ENCODE peak calls at places on chromosomes 4 and X, in eight cellular contexts. T, P, O, V, R, N, H and E are unnamed samples.

GRCh38 chrX:69387559-69388487 is 116.3 kb upstream of the NALF2 start:
- DNase-seq in T (no peak), P (peak), O (peak), V (peak), R (peak), N (peak), H (peak), E (peak)

GRCh38 chrX:1248381-1249061 is 20.1 kb upstream of the CSF2RA start:
- DNase-seq in T (no peak), P (no peak), O (no peak), V (peak), R (no peak), N (peak), H (no peak), E (no peak)

GRCh38 chrX:482192-482701 is 95.5 kb upstream of the PPP2R3B start:
- DNase-seq in T (no peak), P (no peak), O (no peak), V (no peak), R (no peak), N (no peak), H (no peak), E (no peak)

GRCh38 chrX:138127314-138127713 is 561.4 kb downstream of the ZIC3 start:
- DNase-seq in T (no peak), P (no peak), O (no peak), V (no peak), R (no peak), N (no peak), H (no peak), E (no peak)

GRCh38 chr4:24330198-24330972 is 254.0 kb downstream of the DHX15 start:
- DNase-seq in T (no peak), P (no peak), O (peak), V (no peak), R (no peak), N (no peak), H (no peak), E (no peak)

GRCh38 chrX:70087857-70088256 is 25.6 kb downstream of the OTUD6A start:
- DNase-seq in T (no peak), P (no peak), O (peak), V (no peak), R (peak), N (no peak), H (peak), E (no peak)

GRCh38 chr4:103904126-103904525 is 184.3 kb upstream of the TACR3 start:
- DNase-seq in T (no peak), P (no peak), O (peak), V (no peak), R (no peak), N (no peak), H (no peak), E (no peak)

GRCh38 chr4:152460488-152460887 is 75.4 kb downstream of the FBXW7 start:
- DNase-seq in T (peak), P (no peak), O (peak), V (no peak), R (peak), N (no peak), H (no peak), E (no peak)

GRCh38 chr4:34417160-34417559 is 1827.2 kb downstream of the ARAP2 start:
- DNase-seq in T (no peak), P (no peak), O (no peak), V (no peak), R (no peak), N (no peak), H (no peak), E (no peak)

GRCh38 chrX:109199726-109200125 is 282.2 kb downstream of the GUCY2F start:
- DNase-seq in T (peak), P (no peak), O (peak), V (no peak), R (no peak), N (no peak), H (no peak), E (no peak)

GRCh38 chrX:120115438-120115963 is at the start of gene RHOXF1:
- DNase-seq in T (no peak), P (no peak), O (no peak), V (no peak), R (no peak), N (no peak), H (no peak), E (no peak)

GRCh38 chrX:153599192-153600031 is 473 bp upstream of the CCNQ start:
- DNase-seq in T (peak), P (peak), O (peak), V (peak), R (peak), N (peak), H (peak), E (peak)

GRCh38 chr4:159019356-159019755 is 83.5 kb upstream of the RAPGEF2 start:
- DNase-seq in T (no peak), P (no peak), O (no peak), V (no peak), R (no peak), N (no peak), H (no peak), E (no peak)

GRCh38 chr4:72326692-72327632 is 242.1 kb downstream of the ADAMTS3 start:
- DNase-seq in T (peak), P (no peak), O (peak), V (no peak), R (no peak), N (no peak), H (no peak), E (no peak)

GRCh38 chr4:145734576-145735329 is 54.8 kb downstream of the C4orf51 start:
- DNase-seq in T (peak), P (no peak), O (peak), V (no peak), R (peak), N (no peak), H (peak), E (no peak)

GRCh38 chrX:101091817-101092216 is 6.2 kb upstream of the CENPI start:
- DNase-seq in T (no peak), P (no peak), O (no peak), V (no peak), R (no peak), N (no peak), H (no peak), E (no peak)

GRCh38 chr4:16377887-16378286 is 151.6 kb upstream of the TAPT1 start:
- DNase-seq in T (no peak), P (no peak), O (no peak), V (no peak), R (no peak), N (peak), H (no peak), E (no peak)

GRCh38 chr4:110309686-110310085 is 111.3 kb upstream of the ELOVL6 start:
- DNase-seq in T (no peak), P (no peak), O (peak), V (no peak), R (no peak), N (no peak), H (no peak), E (no peak)

GRCh38 chrX:45806410-45807121 is 605.9 kb upstream of the DIPK2B start:
- DNase-seq in T (peak), P (no peak), O (peak), V (no peak), R (no peak), N (no peak), H (no peak), E (no peak)

GRCh38 chrX:43728002-43728401 is 71.9 kb downstream of the MAOA start:
- DNase-seq in T (no peak), P (no peak), O (no peak), V (no peak), R (no peak), N (no peak), H (no peak), E (no peak)

GRCh38 chr4:144645621-144646522 is at the start of gene HHIP:
- DNase-seq in T (no peak), P (peak), O (peak), V (peak), R (peak), N (peak), H (peak), E (peak)

GRCh38 chrX:154398668-154399526 is 720 bp downstream of the RPL10 start:
- DNase-seq in T (no peak), P (peak), O (peak), V (peak), R (peak), N (peak), H (peak), E (peak)

GRCh38 chr4:2962099-2962455 is 1.1 kb downstream of the NOP14 start:
- DNase-seq in T (no peak), P (no peak), O (no peak), V (no peak), R (no peak), N (no peak), H (no peak), E (no peak)

GRCh38 chr4:15303052-15303641 is 124.7 kb upstream of the C1QTNF7 start:
- DNase-seq in T (peak), P (no peak), O (peak), V (no peak), R (no peak), N (no peak), H (no peak), E (no peak)

GRCh38 chr4:32519060-32519459 is 1798.9 kb downstream of the PCDH7 start:
- DNase-seq in T (no peak), P (no peak), O (peak), V (no peak), R (no peak), N (no peak), H (no peak), E (no peak)

GRCh38 chrX:49001521-49002090 is 458 bp downstream of the GRIPAP1 start:
- DNase-seq in T (no peak), P (no peak), O (peak), V (peak), R (peak), N (peak), H (peak), E (no peak)

GRCh38 chrX:41064028-41064427 is 21.2 kb upstream of the USP9X start:
- DNase-seq in T (no peak), P (no peak), O (peak), V (no peak), R (no peak), N (no peak), H (no peak), E (no peak)

GRCh38 chr4:174320501-174321199 is 36.9 kb downstream of the CEP44 start:
- DNase-seq in T (no peak), P (no peak), O (no peak), V (no peak), R (no peak), N (no peak), H (no peak), E (no peak)

GRCh38 chr4:115366390-115366789 is 253.0 kb upstream of the NDST4 start:
- DNase-seq in T (no peak), P (no peak), O (no peak), V (no peak), R (no peak), N (no peak), H (no peak), E (no peak)
- TF ChIP-seq CTCF in T (no peak), P (no peak), O (no peak), V (no peak), R (no peak), N (no peak), H (no peak), E (no peak)

DNA sequence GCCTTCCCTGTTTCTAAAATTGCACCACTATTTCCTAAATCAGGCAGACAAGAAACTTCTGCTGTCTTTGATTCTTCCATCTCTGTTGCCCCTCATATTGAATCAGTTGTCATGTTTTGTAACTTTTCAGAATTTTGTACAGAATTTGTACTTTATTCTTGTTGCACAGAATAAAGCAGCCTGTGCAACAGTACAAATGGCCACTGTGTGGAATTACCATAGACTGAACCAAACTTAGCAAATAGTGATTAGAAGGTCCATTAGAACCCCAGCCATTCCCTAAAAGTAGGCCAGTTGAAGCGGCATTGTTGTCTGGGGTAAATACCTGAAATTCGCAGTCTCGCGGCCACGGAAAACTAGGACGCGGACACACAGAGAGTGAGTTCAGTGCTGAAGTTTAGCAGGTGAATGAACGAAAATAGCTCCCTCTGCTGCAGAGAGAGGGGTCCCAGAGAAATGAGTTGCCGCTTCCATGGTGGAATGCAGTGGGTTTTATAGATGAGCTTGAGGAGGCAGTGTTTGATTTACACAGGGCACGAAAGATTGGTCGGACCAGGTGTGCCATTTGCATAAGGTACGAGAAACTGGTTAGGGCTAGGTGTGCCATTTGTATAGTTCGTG is 71.8 kb downstream of the C4orf33 start:
- DNase-seq in T (no peak), P (no peak), O (peak), V (no peak), R (no peak), N (peak), H (no peak), E (no peak)
- TF ChIP-seq CTCF in T (no peak), P (no peak), O (no peak), V (no peak), R (no peak), N (no peak), H (no peak), E (peak)

GRCh38 chrX:112840382-112841113 is at the start of gene AMOT:
- DNase-seq in T (no peak), P (peak), O (peak), V (peak), R (peak), N (peak), H (peak), E (peak)

GRCh38 chrX:112841820-112842157 is 1.2 kb upstream of the AMOT start:
- DNase-seq in T (no peak), P (no peak), O (no peak), V (no peak), R (no peak), N (no peak), H (no peak), E (no peak)

GRCh38 chrX:112844250-112844649 is 3.6 kb upstream of the AMOT start:
- DNase-seq in T (no peak), P (no peak), O (no peak), V (no peak), R (no peak), N (no peak), H (no peak), E (no peak)

GRCh38 chrX:112839856-112840255 is 775 bp downstream of the AMOT start:
- DNase-seq in T (no peak), P (no peak), O (no peak), V (no peak), R (no peak), N (no peak), H (no peak), E (no peak)

DNA sequence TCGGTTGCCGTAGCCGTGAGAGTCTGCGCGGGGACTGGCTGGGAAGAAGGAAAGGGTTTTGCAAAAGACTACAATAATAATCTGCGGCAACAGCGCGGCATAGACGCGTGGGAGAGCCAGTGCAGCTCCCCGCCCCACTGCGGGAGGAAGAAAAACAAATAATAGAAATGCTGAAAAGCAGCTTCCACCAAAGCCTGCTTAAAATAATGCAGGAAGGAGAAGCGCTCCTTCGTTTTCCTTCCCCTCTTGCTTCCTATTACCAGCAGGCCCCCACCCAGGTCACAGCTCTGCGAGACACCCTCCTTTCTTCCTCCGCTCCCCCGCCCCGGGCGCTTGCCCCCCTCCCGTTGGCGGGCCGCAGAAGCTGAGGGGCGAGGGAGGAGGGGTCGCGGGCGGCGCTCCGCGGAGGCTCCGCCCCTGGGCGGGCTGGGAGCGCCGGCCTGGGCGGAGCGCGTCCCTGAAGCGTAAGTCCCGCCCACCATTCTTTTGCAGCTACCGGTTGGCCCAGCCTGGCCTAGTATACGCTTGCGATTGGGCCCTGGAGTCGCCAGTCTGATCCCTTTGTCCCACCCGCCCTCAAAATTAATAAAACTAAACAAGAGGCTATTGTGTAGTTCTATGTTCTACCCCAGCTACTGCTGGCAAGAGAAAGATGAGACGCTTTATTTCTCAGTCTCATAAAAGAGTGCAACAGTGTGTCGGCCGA is 636 bp upstream of the AMOT start:
- DNase-seq in T (no peak), P (peak), O (peak), V (peak), R (peak), N (peak), H (peak), E (peak)
- TF ChIP-seq CTCF in T (no peak), P (no peak), O (no peak), V (no peak), R (no peak), N (no peak), H (no peak), E (peak)

DNA sequence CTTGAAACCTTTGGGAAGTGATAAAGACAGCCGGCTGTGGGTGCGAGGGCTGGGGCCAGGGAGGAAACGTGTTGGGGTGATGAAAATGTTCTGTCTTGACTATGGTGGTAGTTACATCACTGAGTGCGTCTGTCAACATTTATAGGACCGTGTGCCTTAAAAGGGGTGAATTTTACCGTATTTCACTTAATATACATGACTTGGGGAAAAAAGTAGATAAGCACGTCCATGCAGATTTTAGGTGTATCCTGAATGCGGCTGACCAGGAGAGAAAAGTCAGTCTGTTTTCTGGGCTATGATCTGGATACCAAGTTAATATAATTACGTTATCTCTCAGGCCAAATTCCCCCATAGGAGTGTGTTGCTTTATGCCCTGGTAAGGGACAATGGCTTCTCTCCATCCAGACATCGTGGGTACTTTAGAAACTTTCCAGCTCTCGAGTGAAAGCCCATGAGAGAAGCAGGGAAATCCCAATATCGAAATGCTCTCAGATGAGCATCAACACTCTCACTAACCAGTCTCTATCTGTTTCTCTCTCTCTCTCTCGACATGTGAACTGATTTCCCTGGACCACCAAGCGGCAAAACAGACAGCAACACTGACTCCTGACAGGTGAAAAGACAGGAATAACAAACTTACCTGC is 71.5 kb downstream of the IRF2 start:
- DNase-seq in T (no peak), P (no peak), O (no peak), V (no peak), R (no peak), N (no peak), H (no peak), E (no peak)
- TF ChIP-seq CTCF in T (no peak), P (no peak), O (no peak), V (no peak), R (no peak), N (no peak), H (no peak), E (no peak)